ENCODE peak calls at places on chromosomes 2 and 18, in eight cellular contexts. One of them, this sample, is unnamed.

GRCh38 chr18:69480460-69480859 is 79.8 kb downstream of the DOK6 start:
- DNase-seq in GM12878: no peak
- DNase-seq in esophagus squamous epithelium: no peak
- DNase-seq in MM.1S: no peak
- DNase-seq in Calu3: no peak
- DNase-seq in astrocyte of the spinal cord: no peak
- DNase-seq in endothelial cell: no peak
- DNase-seq in psoas muscle: no peak
- DNase-seq in this sample: no peak

GRCh38 chr2:65863713-65864112 is 431.3 kb upstream of the SPRED2 start:
- DNase-seq in MM.1S: no peak
- DNase-seq in Calu3: no peak
- DNase-seq in GM12878: no peak
- DNase-seq in psoas muscle: no peak
- DNase-seq in esophagus squamous epithelium: no peak
- DNase-seq in endothelial cell: no peak
- DNase-seq in astrocyte of the spinal cord: no peak
- DNase-seq in this sample: no peak

GRCh38 chr2:150485114-150485870 is 2.2 kb downstream of the RND3 start:
- DNase-seq in Calu3: peak
- DNase-seq in psoas muscle: peak
- DNase-seq in astrocyte of the spinal cord: peak
- DNase-seq in esophagus squamous epithelium: no peak
- DNase-seq in GM12878: no peak
- DNase-seq in MM.1S: peak
- DNase-seq in endothelial cell: peak
- DNase-seq in this sample: peak

GRCh38 chr18:76554788-76555187 is 59.7 kb upstream of the ZNF516 start:
- DNase-seq in psoas muscle: no peak
- DNase-seq in MM.1S: no peak
- DNase-seq in Calu3: no peak
- DNase-seq in GM12878: no peak
- DNase-seq in astrocyte of the spinal cord: no peak
- DNase-seq in esophagus squamous epithelium: no peak
- DNase-seq in endothelial cell: no peak
- DNase-seq in this sample: no peak

GRCh38 chr2:219029829-219030165 is 11.5 kb downstream of the CFAP65 start:
- DNase-seq in Calu3: peak
- DNase-seq in GM12878: no peak
- DNase-seq in endothelial cell: peak
- DNase-seq in astrocyte of the spinal cord: peak
- DNase-seq in esophagus squamous epithelium: peak
- DNase-seq in psoas muscle: peak
- DNase-seq in MM.1S: peak
- DNase-seq in this sample: peak

GRCh38 chr18:75531851-75532241 is 104.3 kb upstream of the SMIM21 start:
- DNase-seq in GM12878: no peak
- DNase-seq in Calu3: no peak
- DNase-seq in endothelial cell: no peak
- DNase-seq in esophagus squamous epithelium: no peak
- DNase-seq in MM.1S: no peak
- DNase-seq in astrocyte of the spinal cord: no peak
- DNase-seq in psoas muscle: no peak
- DNase-seq in this sample: no peak

GRCh38 chr2:238916875-238917590 is 69.1 kb downstream of the TWIST2 start:
- DNase-seq in psoas muscle: no peak
- DNase-seq in astrocyte of the spinal cord: no peak
- DNase-seq in endothelial cell: no peak
- DNase-seq in MM.1S: no peak
- DNase-seq in Calu3: no peak
- DNase-seq in GM12878: no peak
- DNase-seq in esophagus squamous epithelium: no peak
- DNase-seq in this sample: no peak

GRCh38 chr2:147438897-147439296 is 405.9 kb upstream of the ACVR2A start:
- DNase-seq in psoas muscle: no peak
- DNase-seq in Calu3: no peak
- DNase-seq in GM12878: no peak
- DNase-seq in endothelial cell: no peak
- DNase-seq in esophagus squamous epithelium: no peak
- DNase-seq in astrocyte of the spinal cord: no peak
- DNase-seq in MM.1S: no peak
- DNase-seq in this sample: no peak

GRCh38 chr2:207423886-207424285 is 105.9 kb upstream of the CREB1 start:
- DNase-seq in astrocyte of the spinal cord: peak
- DNase-seq in endothelial cell: no peak
- DNase-seq in psoas muscle: no peak
- DNase-seq in Calu3: no peak
- DNase-seq in MM.1S: peak
- DNase-seq in GM12878: peak
- DNase-seq in esophagus squamous epithelium: no peak
- DNase-seq in this sample: peak

GRCh38 chr2:215015421-215015820 is 123.0 kb downstream of the ABCA12 start:
- DNase-seq in endothelial cell: no peak
- DNase-seq in psoas muscle: no peak
- DNase-seq in GM12878: no peak
- DNase-seq in esophagus squamous epithelium: no peak
- DNase-seq in Calu3: no peak
- DNase-seq in MM.1S: no peak
- DNase-seq in astrocyte of the spinal cord: no peak
- DNase-seq in this sample: no peak

GRCh38 chr2:201263774-201264173 is 3.4 kb downstream of the CASP8 start:
- DNase-seq in astrocyte of the spinal cord: no peak
- DNase-seq in psoas muscle: no peak
- DNase-seq in MM.1S: no peak
- DNase-seq in endothelial cell: no peak
- DNase-seq in Calu3: no peak
- DNase-seq in GM12878: no peak
- DNase-seq in esophagus squamous epithelium: no peak
- DNase-seq in this sample: no peak

GRCh38 chr2:120374821-120375220 is 28.9 kb downstream of the INHBB start:
- DNase-seq in endothelial cell: no peak
- DNase-seq in Calu3: no peak
- DNase-seq in psoas muscle: no peak
- DNase-seq in MM.1S: no peak
- DNase-seq in astrocyte of the spinal cord: no peak
- DNase-seq in GM12878: no peak
- DNase-seq in esophagus squamous epithelium: no peak
- DNase-seq in this sample: no peak

GRCh38 chr2:201881731-201882130 is 75.4 kb downstream of the CDK15 start:
- DNase-seq in GM12878: no peak
- DNase-seq in astrocyte of the spinal cord: no peak
- DNase-seq in Calu3: no peak
- DNase-seq in psoas muscle: no peak
- DNase-seq in endothelial cell: no peak
- DNase-seq in MM.1S: no peak
- DNase-seq in esophagus squamous epithelium: no peak
- DNase-seq in this sample: no peak

GRCh38 chr18:57208056-57208455 is 61.2 kb downstream of the BOD1L2 start:
- DNase-seq in endothelial cell: no peak
- DNase-seq in esophagus squamous epithelium: no peak
- DNase-seq in Calu3: peak
- DNase-seq in MM.1S: no peak
- DNase-seq in GM12878: no peak
- DNase-seq in astrocyte of the spinal cord: no peak
- DNase-seq in psoas muscle: no peak
- DNase-seq in this sample: no peak

GRCh38 chr2:206415618-206416243 is 27.6 kb upstream of the ADAM23 start:
- DNase-seq in psoas muscle: no peak
- DNase-seq in astrocyte of the spinal cord: no peak
- DNase-seq in esophagus squamous epithelium: no peak
- DNase-seq in endothelial cell: no peak
- DNase-seq in MM.1S: no peak
- DNase-seq in Calu3: peak
- DNase-seq in GM12878: no peak
- DNase-seq in this sample: no peak

GRCh38 chr2:190551928-190552327 is 17.4 kb upstream of the NEMP2 start:
- DNase-seq in GM12878: no peak
- DNase-seq in esophagus squamous epithelium: no peak
- DNase-seq in astrocyte of the spinal cord: no peak
- DNase-seq in endothelial cell: no peak
- DNase-seq in Calu3: no peak
- DNase-seq in MM.1S: no peak
- DNase-seq in psoas muscle: no peak
- DNase-seq in this sample: peak

GRCh38 chr2:237253046-237253723 is 160.8 kb downstream of the COL6A3 start:
- DNase-seq in psoas muscle: no peak
- DNase-seq in GM12878: no peak
- DNase-seq in esophagus squamous epithelium: no peak
- DNase-seq in Calu3: no peak
- DNase-seq in MM.1S: no peak
- DNase-seq in astrocyte of the spinal cord: peak
- DNase-seq in endothelial cell: no peak
- DNase-seq in this sample: no peak

GRCh38 chr2:174748948-174749347 is 15.3 kb downstream of the CHRNA1 start:
- DNase-seq in esophagus squamous epithelium: no peak
- DNase-seq in MM.1S: peak
- DNase-seq in endothelial cell: peak
- DNase-seq in Calu3: peak
- DNase-seq in astrocyte of the spinal cord: peak
- DNase-seq in psoas muscle: peak
- DNase-seq in GM12878: no peak
- DNase-seq in this sample: peak

GRCh38 chr2:16641509-16641908 is 24.1 kb downstream of the CYRIA start:
- DNase-seq in GM12878: no peak
- DNase-seq in endothelial cell: no peak
- DNase-seq in Calu3: no peak
- DNase-seq in esophagus squamous epithelium: no peak
- DNase-seq in astrocyte of the spinal cord: no peak
- DNase-seq in MM.1S: no peak
- DNase-seq in psoas muscle: no peak
- DNase-seq in this sample: peak

GRCh38 chr18:27750014-27750413 is 426.9 kb downstream of the CDH2 start:
- DNase-seq in endothelial cell: peak
- DNase-seq in MM.1S: peak
- DNase-seq in psoas muscle: no peak
- DNase-seq in esophagus squamous epithelium: no peak
- DNase-seq in GM12878: no peak
- DNase-seq in Calu3: peak
- DNase-seq in astrocyte of the spinal cord: peak
- DNase-seq in this sample: peak

GRCh38 chr2:162917626-162918025 is 79.1 kb upstream of the KCNH7 start:
- DNase-seq in MM.1S: no peak
- DNase-seq in endothelial cell: no peak
- DNase-seq in psoas muscle: no peak
- DNase-seq in astrocyte of the spinal cord: no peak
- DNase-seq in GM12878: no peak
- DNase-seq in esophagus squamous epithelium: no peak
- DNase-seq in Calu3: no peak
- DNase-seq in this sample: no peak
- TF ChIP-seq CTCF in MM.1S: no peak
- TF ChIP-seq CTCF in endothelial cell: no peak
- TF ChIP-seq CTCF in psoas muscle: no peak
- TF ChIP-seq CTCF in astrocyte of the spinal cord: no peak
- TF ChIP-seq CTCF in GM12878: no peak
- TF ChIP-seq CTCF in esophagus squamous epithelium: no peak
- TF ChIP-seq CTCF in Calu3: no peak
- TF ChIP-seq CTCF in this sample: no peak

GRCh38 chr2:182379235-182379634 is 47.6 kb downstream of the PDE1A start:
- DNase-seq in GM12878: no peak
- DNase-seq in esophagus squamous epithelium: no peak
- DNase-seq in endothelial cell: no peak
- DNase-seq in psoas muscle: no peak
- DNase-seq in astrocyte of the spinal cord: peak
- DNase-seq in Calu3: no peak
- DNase-seq in MM.1S: no peak
- DNase-seq in this sample: peak
- TF ChIP-seq CTCF in GM12878: no peak
- TF ChIP-seq CTCF in esophagus squamous epithelium: no peak
- TF ChIP-seq CTCF in endothelial cell: no peak
- TF ChIP-seq CTCF in psoas muscle: no peak
- TF ChIP-seq CTCF in astrocyte of the spinal cord: no peak
- TF ChIP-seq CTCF in Calu3: no peak
- TF ChIP-seq CTCF in MM.1S: no peak
- TF ChIP-seq CTCF in this sample: no peak

DNA sequence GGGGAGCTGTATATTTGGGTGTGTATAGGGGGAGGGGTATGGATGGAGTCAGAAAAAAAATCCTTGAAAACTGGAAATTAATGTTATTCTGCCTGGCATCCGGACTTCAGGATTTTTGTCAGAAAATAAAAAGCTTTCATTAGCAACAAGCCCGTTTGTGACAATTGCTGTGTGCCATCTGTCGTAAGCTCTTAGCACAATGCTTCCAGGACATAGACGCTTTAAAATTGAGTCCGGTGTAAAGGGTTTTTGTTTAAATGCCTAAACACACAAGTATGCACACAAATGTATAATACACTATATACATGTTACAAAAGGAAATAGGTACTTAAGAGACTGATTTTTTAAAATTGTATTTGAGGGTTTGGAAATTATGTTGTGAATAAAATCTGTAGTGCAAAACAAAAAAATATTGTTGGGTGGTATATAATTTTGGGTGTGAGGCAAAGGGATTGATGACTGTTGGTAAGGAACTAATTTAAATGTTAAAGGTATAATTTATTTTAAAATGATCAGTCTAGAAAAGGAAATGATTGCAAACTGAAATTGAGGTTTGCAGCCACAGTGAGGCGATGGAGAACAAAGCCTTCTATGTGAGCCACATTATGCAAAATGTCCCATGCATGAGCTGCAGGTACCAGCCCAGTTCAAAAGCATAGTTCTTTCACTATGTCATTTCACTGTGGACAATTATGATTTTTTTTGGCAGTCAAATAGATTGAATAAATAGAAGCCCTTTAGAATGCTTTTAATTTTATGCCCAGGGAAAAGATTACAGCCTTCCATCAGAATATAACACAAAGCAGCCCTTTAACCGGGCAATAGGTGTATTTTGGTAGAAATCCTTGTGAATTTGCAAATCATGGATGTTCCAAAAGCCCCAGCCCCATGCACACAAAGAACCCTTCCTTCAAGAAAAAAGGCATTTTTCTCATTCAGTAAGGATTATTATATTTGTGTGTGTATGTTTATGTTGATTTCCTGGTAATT is 1.5 kb downstream of the MAP2 start:
- DNase-seq in astrocyte of the spinal cord: peak
- DNase-seq in GM12878: no peak
- DNase-seq in psoas muscle: no peak
- DNase-seq in esophagus squamous epithelium: no peak
- DNase-seq in endothelial cell: peak
- DNase-seq in Calu3: peak
- DNase-seq in MM.1S: peak
- DNase-seq in this sample: peak
- TF ChIP-seq CTCF in astrocyte of the spinal cord: peak
- TF ChIP-seq CTCF in GM12878: peak
- TF ChIP-seq CTCF in psoas muscle: peak
- TF ChIP-seq CTCF in esophagus squamous epithelium: peak
- TF ChIP-seq CTCF in endothelial cell: peak
- TF ChIP-seq CTCF in Calu3: no peak
- TF ChIP-seq CTCF in MM.1S: peak
- TF ChIP-seq CTCF in this sample: peak

DNA sequence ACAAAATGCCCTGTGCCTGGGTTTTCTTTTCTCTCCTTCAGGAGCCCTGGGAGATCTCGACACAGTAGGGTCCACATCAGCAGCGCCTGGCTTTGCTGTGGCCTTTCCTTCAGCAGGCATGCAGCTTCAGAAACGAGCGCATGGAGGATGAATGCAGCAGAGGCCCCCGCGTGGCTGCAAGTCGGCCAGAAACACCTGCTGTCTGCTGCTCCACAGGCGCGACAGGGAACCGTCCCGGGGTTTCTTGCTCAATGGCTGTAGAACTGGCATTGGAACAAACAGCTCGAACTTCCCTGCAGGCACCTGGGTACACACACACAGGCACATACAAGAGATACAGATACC is 65.7 kb upstream of the SH3RF3 start:
- DNase-seq in esophagus squamous epithelium: no peak
- DNase-seq in MM.1S: no peak
- DNase-seq in endothelial cell: no peak
- DNase-seq in GM12878: no peak
- DNase-seq in Calu3: no peak
- DNase-seq in psoas muscle: no peak
- DNase-seq in astrocyte of the spinal cord: no peak
- DNase-seq in this sample: peak
- TF ChIP-seq CTCF in esophagus squamous epithelium: no peak
- TF ChIP-seq CTCF in MM.1S: no peak
- TF ChIP-seq CTCF in endothelial cell: no peak
- TF ChIP-seq CTCF in GM12878: no peak
- TF ChIP-seq CTCF in Calu3: no peak
- TF ChIP-seq CTCF in psoas muscle: no peak
- TF ChIP-seq CTCF in astrocyte of the spinal cord: no peak
- TF ChIP-seq CTCF in this sample: no peak

This sample was measured in choroid plexus epithelial cell.